ENCODE peak calls at places on chromosomes 12 and 14, in four cellular contexts. O is endothelial cell; A is aorta; C is naive thymus-derived CD4-positive, alpha-beta T cell. Y is an unnamed sample.

GRCh38 chr14:39107624-39108023 is 4.6 kb upstream of the SEC23A start:
- DNase-seq in O (no peak), A (no peak), C (peak; percentile 41), Y (peak; percentile 40)

GRCh38 chr12:104094284-104094683 is 30.0 kb downstream of the HCFC2 start:
- DNase-seq in O (no peak), A (no peak), C (no peak), Y (no peak)

GRCh38 chr14:38143651-38144505 is 63.8 kb upstream of the SSTR1 start:
- DNase-seq in O (no peak), A (no peak), C (no peak), Y (no peak)

GRCh38 chr14:58131386-58131785 is 20.6 kb downstream of the ARMH4 start:
- DNase-seq in O (no peak), A (no peak), C (no peak), Y (no peak)

GRCh38 chr12:98352218-98352811 is 163.1 kb upstream of the TMPO start:
- DNase-seq in O (no peak), A (no peak), C (no peak), Y (no peak)

GRCh38 chr12:47507221-47507620 is 198.6 kb downstream of the RPAP3 start:
- DNase-seq in O (no peak), A (no peak), C (no peak), Y (no peak)

GRCh38 chr12:9344540-9344939 is 136.3 kb upstream of the PZP start:
- DNase-seq in O (no peak), A (no peak), C (no peak), Y (no peak)

GRCh38 chr12:104064842-104065441 is 611 bp downstream of the HCFC2 start:
- DNase-seq in O (peak; percentile 13), A (no peak), C (no peak), Y (peak; percentile 17)

GRCh38 chr12:6939187-6939540 is 4.5 kb upstream of the RNU7-1 start:
- DNase-seq in O (no peak), A (no peak), C (no peak), Y (no peak)

GRCh38 chr14:23568021-23568599 is 519 bp upstream of the AP1G2 start:
- DNase-seq in O (no peak), A (no peak), C (no peak), Y (no peak)

GRCh38 chr14:78319826-78320635 is 149.9 kb downstream of the NRXN3 start:
- DNase-seq in O (no peak), A (no peak), C (no peak), Y (no peak)

GRCh38 chr12:9902539-9903228 is 21.4 kb downstream of the KLRF2 start:
- DNase-seq in O (no peak), A (no peak), C (no peak), Y (no peak)

GRCh38 chr12:100936661-100937060 is 142.1 kb downstream of the ANO4 start:
- DNase-seq in O (no peak), A (no peak), C (no peak), Y (no peak)

GRCh38 chr12:46556820-46557524 is 184.4 kb upstream of the SLC38A2 start:
- DNase-seq in O (no peak), A (no peak), C (no peak), Y (no peak)

GRCh38 chr12:56995201-56995929 is 11.0 kb downstream of the ZBTB39 start:
- DNase-seq in O (no peak), A (no peak), C (no peak), Y (no peak)

GRCh38 chr12:53530920-53531319 is 23.6 kb upstream of the NPFF start:
- DNase-seq in O (no peak), A (no peak), C (no peak), Y (no peak)

GRCh38 chr14:100737526-100737925 is 10.8 kb downstream of the DLK1 start:
- DNase-seq in O (no peak), A (peak; percentile 69), C (no peak), Y (no peak)

GRCh38 chr12:74552201-74552600 is 14.6 kb downstream of the ATXN7L3B start:
- DNase-seq in O (no peak), A (no peak), C (no peak), Y (no peak)

GRCh38 chr12:49367381-49368239 is at the start of gene SPATS2:
- DNase-seq in O (no peak), A (peak; percentile 98), C (no peak), Y (peak; percentile 82)

GRCh38 chr12:79397609-79398008 is 293.2 kb downstream of the PAWR start:
- DNase-seq in O (no peak), A (no peak), C (no peak), Y (no peak)

GRCh38 chr12:7293670-7294069 is 10.2 kb upstream of the ACSM4 start:
- DNase-seq in O (no peak), A (no peak), C (no peak), Y (no peak)

GRCh38 chr14:43503508-43503907 is 1003.6 kb downstream of the FSCB start:
- DNase-seq in O (no peak), A (no peak), C (no peak), Y (peak; percentile 13)

GRCh38 chr12:57139796-57140649 is 7.4 kb downstream of the LRP1-AS start:
- DNase-seq in O (no peak), A (no peak), C (no peak), Y (no peak)

GRCh38 chr12:55931317-55931779 is 386 bp downstream of the DGKA start:
- DNase-seq in O (no peak), A (no peak), C (no peak), Y (peak; percentile 48)

GRCh38 chr12:102978316-102978715 is 20.8 kb downstream of the ASCL1 start:
- DNase-seq in O (no peak), A (no peak), C (no peak), Y (no peak)

GRCh38 chr14:61179776-61180398 is 101.3 kb downstream of the TMEM30B start:
- DNase-seq in O (no peak), A (no peak), C (no peak), Y (no peak)

GRCh38 chr12:14948672-14949071 is 10.3 kb upstream of the ERP27 start:
- DNase-seq in O (peak; percentile 26), A (no peak), C (peak; percentile 81), Y (peak; percentile 14)

GRCh38 chr14:42994001-42994736 is 1387.5 kb downstream of the LRFN5 start:
- DNase-seq in O (no peak), A (no peak), C (no peak), Y (no peak)

GRCh38 chr14:54902143-54902520 is 494 bp downstream of the GCH1 start:
- DNase-seq in O (peak; percentile 77), A (peak; percentile 92), C (peak; percentile 82), Y (peak; percentile 48)

GRCh38 chr12:8844665-8845064 is 22.2 kb downstream of the A2ML1 start:
- DNase-seq in O (no peak), A (no peak), C (no peak), Y (no peak)

GRCh38 chr12:132125736-132126135 is 18.4 kb downstream of the DDX51 start:
- DNase-seq in O (no peak), A (no peak), C (no peak), Y (no peak)

GRCh38 chr12:127270193-127270592 is 996.8 kb upstream of the TMEM132C start:
- DNase-seq in O (no peak), A (no peak), C (no peak), Y (no peak)

GRCh38 chr12:6226002-6226700 is 26.0 kb downstream of the CD9 start:
- DNase-seq in O (no peak), A (peak; percentile 91), C (no peak), Y (no peak)

Y was measured in NCI-H526.